ENCODE peak calls at places on chromosomes 6 and 20, in ten cellular contexts. W is activated T-cell treated with anti-CD3 and anti-CD28 coated beads, Interleukin-2, amount 50 U/mL, for 48 hours; M is H9; H is T1000; J is stimulated activated CD4-positive, alpha-beta T cell treated with anti-CD3 and anti-CD28 coated beads, Interleukin-4, amount 100 ng/mL, for 48 hours; R is activated CD4-positive, CD25-positive, alpha-beta regulatory T cell treated with anti-CD3 and anti-CD28 coated beads, Interleukin-2, amount 50 U/mL, for 72 hours; Z is heart left ventricle; G is SW 1271; S is stimulated activated naive CD8-positive, alpha-beta T cell treated with anti-CD3 and anti-CD28 coated beads, Interleukin-15, amount 100 ng/mL, for 72 hours; V is tibial artery. O is an unnamed sample.
A peak's percentile ranks its signal among the peaks of the same experiment; 100 is the strongest.

GRCh38 chr20:58268936-58269619 is 40.4 kb upstream of the RAB22A start:
- DNase-seq in R (no peak), M (no peak), H (no peak), J (no peak), V (no peak), G (no peak), Z (no peak), S (no peak), W (no peak), O (no peak)

GRCh38 chr6:39929733-39930461 is 4.4 kb downstream of the MOCS1 start:
- DNase-seq in W (no peak), R (no peak), Z (no peak), G (no peak), S (no peak), V (no peak), J (no peak), M (no peak), H (no peak), O (peak; percentile 55)

GRCh38 chr6:121550491-121551010 is 115.1 kb downstream of the GJA1 start:
- DNase-seq in V (no peak), J (no peak), W (no peak), G (no peak), S (no peak), M (no peak), Z (no peak), R (no peak), H (no peak), O (no peak)

GRCh38 chr6:31654574-31655348 is 933 bp upstream of the APOM start:
- DNase-seq in M (no peak), Z (no peak), S (no peak), R (no peak), G (no peak), J (no peak), V (no peak), H (no peak), W (no peak), O (no peak)

GRCh38 chr20:40502431-40502992 is 186.5 kb downstream of the MAFB start:
- DNase-seq in H (no peak), Z (no peak), W (no peak), J (no peak), G (no peak), S (no peak), M (no peak), R (no peak), V (no peak), O (no peak)

GRCh38 chr6:138520463-138520862 is 21.2 kb upstream of the NHSL1 start:
- DNase-seq in G (no peak), Z (no peak), V (no peak), M (no peak), J (no peak), S (no peak), R (no peak), W (no peak), H (no peak), O (peak; percentile 60)

GRCh38 chr6:142313284-142313683 is 11.5 kb downstream of the ADGRG6 start:
- DNase-seq in J (no peak), S (no peak), Z (no peak), R (no peak), M (no peak), H (no peak), G (peak; percentile 38), W (no peak), V (no peak), O (peak; percentile 77)

GRCh38 chr6:139881251-139881650 is 506.8 kb upstream of the CITED2 start:
- DNase-seq in V (no peak), R (no peak), H (no peak), J (no peak), M (no peak), G (no peak), Z (no peak), W (no peak), S (no peak), O (no peak)

GRCh38 chr6:112581015-112581414 is 233.9 kb downstream of the RFPL4B start:
- DNase-seq in Z (no peak), R (no peak), J (no peak), S (no peak), H (no peak), V (no peak), W (no peak), M (no peak), G (no peak), O (no peak)

GRCh38 chr6:43776115-43776798 is 6.2 kb downstream of the VEGFA start:
- DNase-seq in M (no peak), J (no peak), V (no peak), H (no peak), W (no peak), Z (no peak), S (no peak), G (no peak), R (no peak), O (no peak)

GRCh38 chr6:46175976-46176375 is 5.2 kb upstream of the ENPP5 start:
- DNase-seq in M (no peak), J (no peak), S (no peak), H (no peak), V (no peak), G (no peak), R (no peak), W (no peak), Z (no peak), O (no peak)

GRCh38 chr20:39103732-39104131 is 141.6 kb downstream of the DHX35 start:
- DNase-seq in G (peak; percentile 31), W (no peak), Z (no peak), V (no peak), R (no peak), J (no peak), H (no peak), M (no peak), S (no peak), O (peak; percentile 29)

GRCh38 chr20:47204008-47204745 is 152.3 kb downstream of the ZMYND8 start:
- DNase-seq in V (no peak), M (no peak), J (no peak), W (no peak), S (no peak), H (no peak), R (no peak), G (no peak), Z (no peak), O (peak; percentile 77)

GRCh38 chr20:11922561-11922960 is 4.9 kb downstream of the BTBD3 start:
- DNase-seq in W (no peak), G (no peak), R (no peak), M (no peak), S (no peak), H (no peak), J (no peak), V (no peak), Z (no peak), O (no peak)

GRCh38 chr6:39453956-39454524 is 131.5 kb upstream of the KCNK16 start:
- DNase-seq in S (no peak), Z (no peak), G (no peak), J (no peak), R (no peak), W (no peak), M (no peak), V (no peak), H (no peak), O (peak; percentile 51)

GRCh38 chr6:79617521-79617941 is 13.6 kb upstream of the SH3BGRL2 start:
- DNase-seq in Z (no peak), R (no peak), G (no peak), W (no peak), H (no peak), J (no peak), V (no peak), S (no peak), M (no peak), O (no peak)

GRCh38 chr6:154504865-154505449 is 5.5 kb downstream of the CNKSR3 start:
- DNase-seq in S (no peak), M (no peak), J (no peak), G (no peak), R (no peak), Z (no peak), W (no peak), H (no peak), V (no peak), O (no peak)

GRCh38 chr20:44026932-44027685 is 112.5 kb downstream of the TOX2 start:
- DNase-seq in G (no peak), M (no peak), V (no peak), R (no peak), Z (no peak), S (no peak), J (no peak), H (no peak), W (no peak), O (peak; percentile 53)

GRCh38 chr20:10555865-10556308 is 117.9 kb downstream of the JAG1 start:
- DNase-seq in G (no peak), W (no peak), H (no peak), M (no peak), S (no peak), R (no peak), V (no peak), J (no peak), Z (no peak), O (peak; percentile 71)

GRCh38 chr20:50561379-50562078 is 51.3 kb downstream of the PTPN1 start:
- DNase-seq in V (peak; percentile 73), M (no peak), W (peak; percentile 78), H (peak; percentile 89), Z (no peak), J (peak; percentile 52), S (peak; percentile 29), R (peak; percentile 50), G (peak; percentile 82), O (peak; percentile 96)

GRCh38 chr20:53949319-53949839 is 121.0 kb downstream of the BCAS1 start:
- DNase-seq in V (no peak), W (peak; percentile 77), R (peak; percentile 66), G (peak; percentile 47), Z (peak; percentile 75), J (peak; percentile 51), M (no peak), H (peak; percentile 79), S (peak; percentile 57), O (peak; percentile 98)

GRCh38 chr6:116476021-116476678 is 15.0 kb downstream of the CALHM6 start:
- DNase-seq in W (peak; percentile 28), R (no peak), S (peak; percentile 15), V (no peak), J (no peak), Z (no peak), G (no peak), M (no peak), H (no peak), O (no peak)

GRCh38 chr20:24317224-24317623 is 152.2 kb upstream of the SYNDIG1 start:
- DNase-seq in W (no peak), Z (no peak), M (no peak), S (no peak), G (no peak), H (no peak), J (no peak), V (no peak), R (no peak), O (no peak)

GRCh38 chr6:112343375-112343774 is 3.8 kb upstream of the RFPL4B start:
- DNase-seq in R (no peak), V (no peak), Z (no peak), G (no peak), M (no peak), H (no peak), J (no peak), W (no peak), S (no peak), O (no peak)

GRCh38 chr20:8756410-8756809 is 312.5 kb upstream of the PLCB4 start:
- DNase-seq in G (peak; percentile 31), J (no peak), S (no peak), R (no peak), H (peak; percentile 40), V (no peak), M (no peak), Z (no peak), W (no peak), O (peak; percentile 98)

GRCh38 chr6:128822271-128822670 is 60.7 kb upstream of the LAMA2 start:
- DNase-seq in V (no peak), Z (peak; percentile 67), W (no peak), S (no peak), G (no peak), H (no peak), J (no peak), R (no peak), M (no peak), O (peak; percentile 3)

GRCh38 chr20:10671850-10672578 is 1.8 kb downstream of the JAG1 start:
- DNase-seq in H (no peak), Z (peak; percentile 89), S (peak; percentile 18), R (no peak), V (peak; percentile 89), G (no peak), J (no peak), M (peak; percentile 56), W (peak; percentile 32), O (peak; percentile 71)